ENCODE peak calls at places on chromosomes 7 and 10, in five cellular contexts. One of them, this sample, is unnamed.

GRCh38 chr10:3757250-3757637 is 27.8 kb downstream of the KLF6 start:
- DNase-seq in A549: no peak
- DNase-seq in GM12878: no peak
- DNase-seq in HepG2: no peak
- DNase-seq in H1: no peak
- DNase-seq in this sample: no peak

GRCh38 chr7:106111671-106112117 is 418 bp downstream of the SYPL1 start:
- DNase-seq in HepG2: peak
- DNase-seq in GM12878: no peak
- DNase-seq in A549: peak
- DNase-seq in H1: no peak
- DNase-seq in this sample: no peak

GRCh38 chr10:50469778-50470193 is 154.0 kb downstream of the SGMS1 start:
- DNase-seq in H1: no peak
- DNase-seq in A549: no peak
- DNase-seq in HepG2: no peak
- DNase-seq in GM12878: no peak
- DNase-seq in this sample: no peak

GRCh38 chr7:17679427-17679826 is 260.9 kb downstream of the SNX13 start:
- DNase-seq in GM12878: no peak
- DNase-seq in HepG2: no peak
- DNase-seq in H1: no peak
- DNase-seq in A549: peak
- DNase-seq in this sample: no peak

GRCh38 chr10:90977162-90977854 is 56.4 kb upstream of the ANKRD1 start:
- DNase-seq in HepG2: no peak
- DNase-seq in A549: no peak
- DNase-seq in GM12878: peak
- DNase-seq in H1: no peak
- DNase-seq in this sample: no peak

GRCh38 chr10:126956712-126957108 is 51.5 kb downstream of the DOCK1 start:
- DNase-seq in H1: no peak
- DNase-seq in A549: no peak
- DNase-seq in HepG2: no peak
- DNase-seq in GM12878: no peak
- DNase-seq in this sample: no peak

GRCh38 chr10:118278649-118279048 is 63.5 kb downstream of the FAM204A start:
- DNase-seq in A549: no peak
- DNase-seq in GM12878: no peak
- DNase-seq in HepG2: no peak
- DNase-seq in H1: no peak
- DNase-seq in this sample: no peak

GRCh38 chr7:54860003-54860775 is 101.2 kb upstream of the SEC61G start:
- DNase-seq in H1: no peak
- DNase-seq in A549: no peak
- DNase-seq in HepG2: no peak
- DNase-seq in GM12878: no peak
- DNase-seq in this sample: no peak

GRCh38 chr10:109894516-109894915 is 28.8 kb downstream of the XPNPEP1 start:
- DNase-seq in HepG2: no peak
- DNase-seq in H1: no peak
- DNase-seq in A549: no peak
- DNase-seq in GM12878: no peak
- DNase-seq in this sample: no peak

GRCh38 chr7:1531263-1531978 is 919 bp downstream of the MAFK start:
- DNase-seq in H1: no peak
- DNase-seq in HepG2: no peak
- DNase-seq in GM12878: no peak
- DNase-seq in A549: peak
- DNase-seq in this sample: peak

GRCh38 chr10:31321396-31321941 is 2.5 kb downstream of the ZEB1 start:
- DNase-seq in H1: no peak
- DNase-seq in A549: no peak
- DNase-seq in GM12878: no peak
- DNase-seq in HepG2: no peak
- DNase-seq in this sample: no peak

GRCh38 chr7:191105-192034 is 1.0 kb upstream of the FAM20C start:
- DNase-seq in HepG2: no peak
- DNase-seq in A549: peak
- DNase-seq in GM12878: no peak
- DNase-seq in H1: no peak
- DNase-seq in this sample: peak

GRCh38 chr10:101367569-101368453 is 13.8 kb downstream of the BTRC start:
- DNase-seq in HepG2: no peak
- DNase-seq in A549: peak
- DNase-seq in GM12878: no peak
- DNase-seq in H1: no peak
- DNase-seq in this sample: peak

GRCh38 chr10:74862625-74863024 is 36.2 kb downstream of the KAT6B start:
- DNase-seq in A549: no peak
- DNase-seq in HepG2: no peak
- DNase-seq in H1: no peak
- DNase-seq in GM12878: no peak
- DNase-seq in this sample: no peak

GRCh38 chr7:134897936-134898335 is 88.4 kb upstream of the AGBL3 start:
- DNase-seq in GM12878: no peak
- DNase-seq in HepG2: no peak
- DNase-seq in H1: no peak
- DNase-seq in A549: no peak
- DNase-seq in this sample: no peak

GRCh38 chr10:104340099-104340594 is 1.9 kb upstream of the ITPRIP start:
- DNase-seq in HepG2: no peak
- DNase-seq in H1: no peak
- DNase-seq in GM12878: no peak
- DNase-seq in A549: no peak
- DNase-seq in this sample: peak

GRCh38 chr7:36640682-36641081 is 83.6 kb downstream of the AOAH start:
- DNase-seq in HepG2: no peak
- DNase-seq in GM12878: no peak
- DNase-seq in A549: no peak
- DNase-seq in H1: no peak
- DNase-seq in this sample: no peak

GRCh38 chr7:36638586-36639265 is 85.6 kb downstream of the AOAH start:
- DNase-seq in GM12878: no peak
- DNase-seq in HepG2: no peak
- DNase-seq in A549: no peak
- DNase-seq in H1: no peak
- DNase-seq in this sample: no peak

GRCh38 chr7:36638140-36638539 is 86.2 kb downstream of the AOAH start:
- DNase-seq in GM12878: no peak
- DNase-seq in A549: no peak
- DNase-seq in H1: no peak
- DNase-seq in HepG2: no peak
- DNase-seq in this sample: no peak

GRCh38 chr7:36639826-36640225 is 84.5 kb downstream of the AOAH start:
- DNase-seq in A549: no peak
- DNase-seq in GM12878: no peak
- DNase-seq in HepG2: no peak
- DNase-seq in H1: no peak
- DNase-seq in this sample: no peak

DNA sequence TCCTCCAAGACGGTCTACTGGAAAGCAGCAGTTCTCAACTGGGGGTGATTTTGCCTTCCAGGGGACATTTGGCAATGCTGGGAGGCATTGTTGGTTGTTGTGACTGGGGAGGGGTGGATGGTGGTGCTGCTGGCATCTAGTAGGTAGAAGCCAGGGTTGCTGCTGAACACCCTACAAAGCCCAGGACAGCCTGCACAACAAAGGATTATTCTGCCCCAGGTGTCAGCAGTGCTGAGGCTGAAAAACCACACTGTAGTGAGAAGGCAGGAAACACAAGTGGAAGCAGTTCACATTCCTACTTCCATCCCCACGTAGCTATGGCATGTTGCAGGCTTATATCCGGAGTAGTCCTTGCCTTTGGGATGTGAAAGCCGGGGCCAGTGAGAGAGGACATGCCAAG is 86.9 kb downstream of the AOAH start:
- DNase-seq in H1: no peak
- DNase-seq in GM12878: no peak
- DNase-seq in HepG2: no peak
- DNase-seq in A549: no peak
- DNase-seq in this sample: no peak
- TF ChIP-seq MAX in H1: no peak
- TF ChIP-seq MAX in GM12878: no peak
- TF ChIP-seq MAX in HepG2: no peak
- TF ChIP-seq MAX in A549: no peak
- TF ChIP-seq MAX in this sample: no peak

DNA sequence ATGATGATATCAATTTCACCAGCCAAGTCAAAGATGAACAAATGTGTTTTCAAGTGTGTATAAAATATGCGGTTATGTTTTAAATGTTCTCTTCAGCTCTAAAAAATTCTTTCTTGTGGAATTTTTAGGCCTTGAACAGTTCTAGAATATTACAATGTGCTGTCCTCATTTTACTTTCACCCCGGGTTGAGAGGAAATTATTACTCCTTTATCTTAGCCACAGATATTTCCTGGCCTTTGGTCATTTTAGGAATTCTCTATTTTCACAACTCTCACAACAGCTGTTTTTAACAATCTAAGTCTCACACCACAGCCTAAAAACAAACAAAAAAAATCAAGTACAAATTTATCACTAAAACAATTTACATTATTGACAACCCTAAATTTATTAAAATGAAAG is 112.2 kb upstream of the HGF start:
- DNase-seq in GM12878: no peak
- DNase-seq in H1: no peak
- DNase-seq in HepG2: no peak
- DNase-seq in A549: no peak
- DNase-seq in this sample: no peak
- TF ChIP-seq KDM1A in GM12878: no peak
- TF ChIP-seq KDM1A in H1: no peak
- TF ChIP-seq KDM1A in HepG2: no peak
- TF ChIP-seq KDM1A in A549: no peak
- TF ChIP-seq KDM1A in this sample: no peak

DNA sequence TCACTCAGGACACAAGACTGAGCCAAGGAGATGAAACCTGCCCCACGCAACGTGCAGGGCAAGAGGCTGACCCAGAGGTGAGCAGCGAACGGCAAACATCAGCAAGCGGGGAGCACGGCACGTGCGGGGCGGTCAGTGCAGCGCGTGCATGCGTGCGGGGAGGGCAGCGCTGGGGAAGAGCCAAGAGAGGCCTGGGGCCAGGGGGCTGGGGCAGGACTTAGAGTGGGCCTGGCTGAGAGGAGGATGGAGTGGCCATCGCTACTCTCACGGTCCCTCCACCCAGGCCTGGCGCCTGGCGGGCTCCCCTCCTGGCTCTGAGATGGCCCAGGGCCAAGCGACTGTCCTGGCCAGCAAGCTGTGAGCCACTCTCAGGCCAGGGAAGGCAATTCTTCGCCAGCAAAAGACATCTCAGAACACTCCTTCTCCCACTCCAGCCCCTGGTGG is 14.8 kb downstream of the STK32C start:
- DNase-seq in H1: no peak
- DNase-seq in HepG2: no peak
- DNase-seq in A549: no peak
- DNase-seq in GM12878: no peak
- DNase-seq in this sample: no peak
- TF ChIP-seq MAX in H1: no peak
- TF ChIP-seq MAX in HepG2: no peak
- TF ChIP-seq MAX in A549: no peak
- TF ChIP-seq MAX in GM12878: no peak
- TF ChIP-seq MAX in this sample: no peak

DNA sequence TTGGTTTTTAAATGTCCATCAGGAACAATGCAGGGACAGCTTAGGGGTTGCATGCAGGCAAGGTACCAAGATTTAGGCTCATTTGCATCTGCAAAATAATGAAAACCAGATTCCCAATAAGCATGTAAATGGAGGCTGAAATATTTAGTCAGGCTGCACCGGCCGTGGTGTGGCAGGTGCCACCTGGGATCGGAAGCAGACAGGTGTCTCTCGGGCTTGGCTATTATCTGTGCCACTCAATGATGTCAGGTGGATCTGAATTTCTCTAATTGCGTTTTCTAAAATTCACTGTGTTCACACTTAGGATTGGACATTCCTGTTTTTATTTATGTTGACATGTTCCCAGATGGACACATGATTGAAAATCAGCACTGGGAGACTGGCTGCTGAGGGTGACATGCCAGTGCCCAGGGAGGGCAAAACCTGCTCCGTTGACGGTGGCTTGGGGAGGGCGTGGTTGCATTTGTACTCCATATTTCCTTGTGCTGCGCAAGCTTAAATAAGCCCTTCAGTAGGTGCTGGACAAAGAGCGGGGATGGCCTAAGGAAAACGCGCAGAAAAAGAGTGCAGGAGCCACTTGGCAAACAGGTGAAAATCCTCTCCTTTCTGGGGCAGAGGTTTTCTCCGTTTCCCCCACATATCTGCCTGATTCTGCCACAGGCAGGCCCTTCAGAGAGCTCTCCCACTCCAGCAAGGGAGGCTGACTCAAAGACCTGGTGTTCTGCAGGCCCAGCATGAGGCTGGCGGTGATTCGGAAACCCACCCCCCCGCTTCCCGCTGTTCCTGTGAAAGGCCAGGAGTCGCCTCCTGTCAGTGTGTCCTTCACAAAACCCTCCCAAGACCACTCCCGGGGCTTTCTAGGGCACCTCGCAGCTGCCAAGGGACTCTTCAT is 142.5 kb downstream of the WDR37 start:
- DNase-seq in HepG2: no peak
- DNase-seq in A549: no peak
- DNase-seq in GM12878: no peak
- DNase-seq in H1: peak
- DNase-seq in this sample: no peak
- TF ChIP-seq KDM1A in HepG2: no peak
- TF ChIP-seq KDM1A in A549: no peak
- TF ChIP-seq KDM1A in GM12878: no peak
- TF ChIP-seq KDM1A in H1: no peak
- TF ChIP-seq KDM1A in this sample: no peak

DNA sequence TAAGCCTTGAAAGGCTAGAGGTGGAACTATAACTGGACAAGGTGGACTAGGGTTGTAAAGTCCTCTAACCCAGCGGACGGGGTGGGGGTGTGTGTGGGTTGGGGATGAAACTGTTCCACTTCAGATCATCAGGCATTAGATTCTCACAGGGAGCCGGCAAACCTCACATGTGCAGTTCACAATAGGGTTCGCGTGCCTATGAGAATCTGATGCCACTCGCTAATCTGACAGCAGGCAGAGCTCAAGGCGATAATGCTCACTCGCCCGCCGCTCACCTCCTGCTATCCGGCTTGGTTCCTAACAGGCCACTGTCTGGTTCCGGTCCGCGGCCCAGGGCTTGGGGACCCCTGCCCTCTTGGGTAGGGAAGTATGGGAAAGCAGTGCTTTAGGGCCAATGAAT is 984 bp upstream of the ERLIN1 start:
- DNase-seq in GM12878: no peak
- DNase-seq in H1: no peak
- DNase-seq in HepG2: no peak
- DNase-seq in A549: peak
- DNase-seq in this sample: peak
- TF ChIP-seq MAX in GM12878: no peak
- TF ChIP-seq MAX in H1: no peak
- TF ChIP-seq MAX in HepG2: no peak
- TF ChIP-seq MAX in A549: no peak
- TF ChIP-seq MAX in this sample: no peak

GRCh38 chr10:125089486-125089885 is 70.9 kb downstream of the CTBP2 start:
- DNase-seq in HepG2: no peak
- DNase-seq in A549: no peak
- DNase-seq in GM12878: no peak
- DNase-seq in H1: no peak
- DNase-seq in this sample: no peak
- TF ChIP-seq KDM1A in HepG2: no peak
- TF ChIP-seq KDM1A in A549: no peak
- TF ChIP-seq KDM1A in GM12878: no peak
- TF ChIP-seq KDM1A in H1: no peak
- TF ChIP-seq KDM1A in this sample: no peak

GRCh38 chr7:138417103-138417695 is 42.9 kb upstream of the TRIM24 start:
- DNase-seq in HepG2: no peak
- DNase-seq in GM12878: no peak
- DNase-seq in A549: no peak
- DNase-seq in H1: no peak
- DNase-seq in this sample: no peak
- TF ChIP-seq MAX in HepG2: no peak
- TF ChIP-seq MAX in GM12878: no peak
- TF ChIP-seq MAX in A549: no peak
- TF ChIP-seq MAX in H1: no peak
- TF ChIP-seq MAX in this sample: no peak